ENCODE peak calls at places on chromosomes 3 and 15, in ten cellular contexts. One of them, this sample, is unnamed.

GRCh38 chr15:64825081-64825430 is 391 bp downstream of the PIF1 start:
- DNase-seq in GM04503: no peak
- DNase-seq in activated T-cell treated with anti-CD3 and anti-CD28 coated beads for 48 hours: no peak
- DNase-seq in stimulated activated naive B cell treated with anti-CD40 and anti-IgM and Interleukin-4, amounts not matched to agents 10 μg/mL and 1 μg/mL and 100 μg/mL, for 72 hours: no peak
- DNase-seq in hypothalamus: no peak
- DNase-seq in lung microvascular endothelial cell: peak; percentile 31
- DNase-seq in activated CD8-positive, alpha-beta memory T cell treated with anti-CD3 and anti-CD28 coated beads for 1 hour: no peak
- DNase-seq in prostate gland: no peak
- DNase-seq in choroid plexus epithelial cell: no peak
- DNase-seq in cardiac septum: no peak
- DNase-seq in this sample: no peak

GRCh38 chr3:78338405-78338804 is 1298.5 kb downstream of the ROBO2 start:
- DNase-seq in GM04503: no peak
- DNase-seq in activated T-cell treated with anti-CD3 and anti-CD28 coated beads for 48 hours: no peak
- DNase-seq in stimulated activated naive B cell treated with anti-CD40 and anti-IgM and Interleukin-4, amounts not matched to agents 10 μg/mL and 1 μg/mL and 100 μg/mL, for 72 hours: no peak
- DNase-seq in hypothalamus: no peak
- DNase-seq in lung microvascular endothelial cell: no peak
- DNase-seq in activated CD8-positive, alpha-beta memory T cell treated with anti-CD3 and anti-CD28 coated beads for 1 hour: no peak
- DNase-seq in prostate gland: no peak
- DNase-seq in choroid plexus epithelial cell: no peak
- DNase-seq in cardiac septum: no peak
- DNase-seq in this sample: no peak

GRCh38 chr15:58865420-58865880 is 68.0 kb downstream of the SLTM start:
- DNase-seq in GM04503: no peak
- DNase-seq in activated T-cell treated with anti-CD3 and anti-CD28 coated beads for 48 hours: no peak
- DNase-seq in stimulated activated naive B cell treated with anti-CD40 and anti-IgM and Interleukin-4, amounts not matched to agents 10 μg/mL and 1 μg/mL and 100 μg/mL, for 72 hours: no peak
- DNase-seq in hypothalamus: no peak
- DNase-seq in lung microvascular endothelial cell: no peak
- DNase-seq in activated CD8-positive, alpha-beta memory T cell treated with anti-CD3 and anti-CD28 coated beads for 1 hour: no peak
- DNase-seq in prostate gland: peak; percentile 2
- DNase-seq in choroid plexus epithelial cell: no peak
- DNase-seq in cardiac septum: no peak
- DNase-seq in this sample: no peak

GRCh38 chr3:107983247-107983646 is 107.6 kb downstream of the CD47 start:
- DNase-seq in GM04503: no peak
- DNase-seq in activated T-cell treated with anti-CD3 and anti-CD28 coated beads for 48 hours: no peak
- DNase-seq in stimulated activated naive B cell treated with anti-CD40 and anti-IgM and Interleukin-4, amounts not matched to agents 10 μg/mL and 1 μg/mL and 100 μg/mL, for 72 hours: no peak
- DNase-seq in hypothalamus: no peak
- DNase-seq in lung microvascular endothelial cell: no peak
- DNase-seq in activated CD8-positive, alpha-beta memory T cell treated with anti-CD3 and anti-CD28 coated beads for 1 hour: no peak
- DNase-seq in prostate gland: no peak
- DNase-seq in choroid plexus epithelial cell: no peak
- DNase-seq in cardiac septum: no peak
- DNase-seq in this sample: no peak

GRCh38 chr3:126537730-126538281 is 13.9 kb downstream of the CHST13 start:
- DNase-seq in GM04503: no peak
- DNase-seq in activated T-cell treated with anti-CD3 and anti-CD28 coated beads for 48 hours: no peak
- DNase-seq in stimulated activated naive B cell treated with anti-CD40 and anti-IgM and Interleukin-4, amounts not matched to agents 10 μg/mL and 1 μg/mL and 100 μg/mL, for 72 hours: no peak
- DNase-seq in hypothalamus: no peak
- DNase-seq in lung microvascular endothelial cell: no peak
- DNase-seq in activated CD8-positive, alpha-beta memory T cell treated with anti-CD3 and anti-CD28 coated beads for 1 hour: no peak
- DNase-seq in prostate gland: no peak
- DNase-seq in choroid plexus epithelial cell: no peak
- DNase-seq in cardiac septum: peak; percentile 55
- DNase-seq in this sample: no peak

GRCh38 chr15:60695713-60696522 is 217.0 kb upstream of the ICE2 start:
- DNase-seq in GM04503: no peak
- DNase-seq in activated T-cell treated with anti-CD3 and anti-CD28 coated beads for 48 hours: peak; percentile 77
- DNase-seq in stimulated activated naive B cell treated with anti-CD40 and anti-IgM and Interleukin-4, amounts not matched to agents 10 μg/mL and 1 μg/mL and 100 μg/mL, for 72 hours: peak; percentile 2
- DNase-seq in hypothalamus: no peak
- DNase-seq in lung microvascular endothelial cell: no peak
- DNase-seq in activated CD8-positive, alpha-beta memory T cell treated with anti-CD3 and anti-CD28 coated beads for 1 hour: peak; percentile 17
- DNase-seq in prostate gland: no peak
- DNase-seq in choroid plexus epithelial cell: no peak
- DNase-seq in cardiac septum: no peak
- DNase-seq in this sample: no peak

GRCh38 chr15:80072285-80072684 is 12.8 kb downstream of the ZFAND6 start:
- DNase-seq in GM04503: peak; percentile 87
- DNase-seq in activated T-cell treated with anti-CD3 and anti-CD28 coated beads for 48 hours: no peak
- DNase-seq in stimulated activated naive B cell treated with anti-CD40 and anti-IgM and Interleukin-4, amounts not matched to agents 10 μg/mL and 1 μg/mL and 100 μg/mL, for 72 hours: no peak
- DNase-seq in hypothalamus: no peak
- DNase-seq in lung microvascular endothelial cell: peak; percentile 84
- DNase-seq in activated CD8-positive, alpha-beta memory T cell treated with anti-CD3 and anti-CD28 coated beads for 1 hour: no peak
- DNase-seq in prostate gland: peak; percentile 52
- DNase-seq in choroid plexus epithelial cell: peak; percentile 94
- DNase-seq in cardiac septum: no peak
- DNase-seq in this sample: peak; percentile 94

GRCh38 chr3:156323466-156323865 is 203.1 kb downstream of the KCNAB1 start:
- DNase-seq in GM04503: no peak
- DNase-seq in activated T-cell treated with anti-CD3 and anti-CD28 coated beads for 48 hours: no peak
- DNase-seq in stimulated activated naive B cell treated with anti-CD40 and anti-IgM and Interleukin-4, amounts not matched to agents 10 μg/mL and 1 μg/mL and 100 μg/mL, for 72 hours: no peak
- DNase-seq in hypothalamus: no peak
- DNase-seq in lung microvascular endothelial cell: peak; percentile 85
- DNase-seq in activated CD8-positive, alpha-beta memory T cell treated with anti-CD3 and anti-CD28 coated beads for 1 hour: no peak
- DNase-seq in prostate gland: no peak
- DNase-seq in choroid plexus epithelial cell: peak; percentile 30
- DNase-seq in cardiac septum: no peak
- DNase-seq in this sample: no peak

GRCh38 chr3:57006949-57007419 is 53.5 kb upstream of the SPATA12 start:
- DNase-seq in GM04503: no peak
- DNase-seq in activated T-cell treated with anti-CD3 and anti-CD28 coated beads for 48 hours: no peak
- DNase-seq in stimulated activated naive B cell treated with anti-CD40 and anti-IgM and Interleukin-4, amounts not matched to agents 10 μg/mL and 1 μg/mL and 100 μg/mL, for 72 hours: no peak
- DNase-seq in hypothalamus: no peak
- DNase-seq in lung microvascular endothelial cell: no peak
- DNase-seq in activated CD8-positive, alpha-beta memory T cell treated with anti-CD3 and anti-CD28 coated beads for 1 hour: no peak
- DNase-seq in prostate gland: peak; percentile 86
- DNase-seq in choroid plexus epithelial cell: peak; percentile 47
- DNase-seq in cardiac septum: no peak
- DNase-seq in this sample: no peak

GRCh38 chr3:194184265-194184751 is 48.4 kb downstream of the HES1 start:
- DNase-seq in GM04503: no peak
- DNase-seq in activated T-cell treated with anti-CD3 and anti-CD28 coated beads for 48 hours: no peak
- DNase-seq in stimulated activated naive B cell treated with anti-CD40 and anti-IgM and Interleukin-4, amounts not matched to agents 10 μg/mL and 1 μg/mL and 100 μg/mL, for 72 hours: no peak
- DNase-seq in hypothalamus: no peak
- DNase-seq in lung microvascular endothelial cell: no peak
- DNase-seq in activated CD8-positive, alpha-beta memory T cell treated with anti-CD3 and anti-CD28 coated beads for 1 hour: no peak
- DNase-seq in prostate gland: peak; percentile 37
- DNase-seq in choroid plexus epithelial cell: no peak
- DNase-seq in cardiac septum: no peak
- DNase-seq in this sample: no peak

GRCh38 chr3:179304605-179305004 is 18.2 kb upstream of the ZNF639 start:
- DNase-seq in GM04503: no peak
- DNase-seq in activated T-cell treated with anti-CD3 and anti-CD28 coated beads for 48 hours: no peak
- DNase-seq in stimulated activated naive B cell treated with anti-CD40 and anti-IgM and Interleukin-4, amounts not matched to agents 10 μg/mL and 1 μg/mL and 100 μg/mL, for 72 hours: no peak
- DNase-seq in hypothalamus: no peak
- DNase-seq in lung microvascular endothelial cell: peak; percentile 23
- DNase-seq in activated CD8-positive, alpha-beta memory T cell treated with anti-CD3 and anti-CD28 coated beads for 1 hour: no peak
- DNase-seq in prostate gland: no peak
- DNase-seq in choroid plexus epithelial cell: no peak
- DNase-seq in cardiac septum: no peak
- DNase-seq in this sample: no peak

GRCh38 chr3:39142067-39142466 is 11.3 kb downstream of the CSRNP1 start:
- DNase-seq in GM04503: no peak
- DNase-seq in activated T-cell treated with anti-CD3 and anti-CD28 coated beads for 48 hours: no peak
- DNase-seq in stimulated activated naive B cell treated with anti-CD40 and anti-IgM and Interleukin-4, amounts not matched to agents 10 μg/mL and 1 μg/mL and 100 μg/mL, for 72 hours: no peak
- DNase-seq in hypothalamus: no peak
- DNase-seq in lung microvascular endothelial cell: no peak
- DNase-seq in activated CD8-positive, alpha-beta memory T cell treated with anti-CD3 and anti-CD28 coated beads for 1 hour: no peak
- DNase-seq in prostate gland: peak; percentile 46
- DNase-seq in choroid plexus epithelial cell: no peak
- DNase-seq in cardiac septum: no peak
- DNase-seq in this sample: no peak

GRCh38 chr15:68822818-68823217 is 2.1 kb upstream of the ANP32A start:
- DNase-seq in GM04503: no peak
- DNase-seq in activated T-cell treated with anti-CD3 and anti-CD28 coated beads for 48 hours: no peak
- DNase-seq in stimulated activated naive B cell treated with anti-CD40 and anti-IgM and Interleukin-4, amounts not matched to agents 10 μg/mL and 1 μg/mL and 100 μg/mL, for 72 hours: no peak
- DNase-seq in hypothalamus: no peak
- DNase-seq in lung microvascular endothelial cell: no peak
- DNase-seq in activated CD8-positive, alpha-beta memory T cell treated with anti-CD3 and anti-CD28 coated beads for 1 hour: no peak
- DNase-seq in prostate gland: no peak
- DNase-seq in choroid plexus epithelial cell: no peak
- DNase-seq in cardiac septum: no peak
- DNase-seq in this sample: no peak

GRCh38 chr3:73121684-73122331 is 60.3 kb downstream of the EBLN2 start:
- DNase-seq in GM04503: no peak
- DNase-seq in activated T-cell treated with anti-CD3 and anti-CD28 coated beads for 48 hours: no peak
- DNase-seq in stimulated activated naive B cell treated with anti-CD40 and anti-IgM and Interleukin-4, amounts not matched to agents 10 μg/mL and 1 μg/mL and 100 μg/mL, for 72 hours: no peak
- DNase-seq in hypothalamus: no peak
- DNase-seq in lung microvascular endothelial cell: no peak
- DNase-seq in activated CD8-positive, alpha-beta memory T cell treated with anti-CD3 and anti-CD28 coated beads for 1 hour: no peak
- DNase-seq in prostate gland: no peak
- DNase-seq in choroid plexus epithelial cell: no peak
- DNase-seq in cardiac septum: no peak
- DNase-seq in this sample: no peak

GRCh38 chr3:177256991-177257390 is 59.7 kb upstream of the TBL1XR1 start:
- DNase-seq in GM04503: no peak
- DNase-seq in activated T-cell treated with anti-CD3 and anti-CD28 coated beads for 48 hours: no peak
- DNase-seq in stimulated activated naive B cell treated with anti-CD40 and anti-IgM and Interleukin-4, amounts not matched to agents 10 μg/mL and 1 μg/mL and 100 μg/mL, for 72 hours: no peak
- DNase-seq in hypothalamus: no peak
- DNase-seq in lung microvascular endothelial cell: no peak
- DNase-seq in activated CD8-positive, alpha-beta memory T cell treated with anti-CD3 and anti-CD28 coated beads for 1 hour: no peak
- DNase-seq in prostate gland: no peak
- DNase-seq in choroid plexus epithelial cell: peak; percentile 23
- DNase-seq in cardiac septum: no peak
- DNase-seq in this sample: no peak

GRCh38 chr3:10420745-10421475 is 84.5 kb downstream of the ATP2B2 start:
- DNase-seq in GM04503: no peak
- DNase-seq in activated T-cell treated with anti-CD3 and anti-CD28 coated beads for 48 hours: no peak
- DNase-seq in stimulated activated naive B cell treated with anti-CD40 and anti-IgM and Interleukin-4, amounts not matched to agents 10 μg/mL and 1 μg/mL and 100 μg/mL, for 72 hours: no peak
- DNase-seq in hypothalamus: no peak
- DNase-seq in lung microvascular endothelial cell: no peak
- DNase-seq in activated CD8-positive, alpha-beta memory T cell treated with anti-CD3 and anti-CD28 coated beads for 1 hour: no peak
- DNase-seq in prostate gland: no peak
- DNase-seq in choroid plexus epithelial cell: no peak
- DNase-seq in cardiac septum: no peak
- DNase-seq in this sample: peak; percentile 27

GRCh38 chr3:136862611-136862951 is 573 bp downstream of the NCK1 start:
- DNase-seq in GM04503: no peak
- DNase-seq in activated T-cell treated with anti-CD3 and anti-CD28 coated beads for 48 hours: peak; percentile 23
- DNase-seq in stimulated activated naive B cell treated with anti-CD40 and anti-IgM and Interleukin-4, amounts not matched to agents 10 μg/mL and 1 μg/mL and 100 μg/mL, for 72 hours: no peak
- DNase-seq in hypothalamus: no peak
- DNase-seq in lung microvascular endothelial cell: peak; percentile 67
- DNase-seq in activated CD8-positive, alpha-beta memory T cell treated with anti-CD3 and anti-CD28 coated beads for 1 hour: peak; percentile 3
- DNase-seq in prostate gland: peak; percentile 63
- DNase-seq in choroid plexus epithelial cell: peak; percentile 67
- DNase-seq in cardiac septum: no peak
- DNase-seq in this sample: no peak

GRCh38 chr3:152305075-152305474 is 36.3 kb downstream of the MBNL1 start:
- DNase-seq in GM04503: no peak
- DNase-seq in activated T-cell treated with anti-CD3 and anti-CD28 coated beads for 48 hours: no peak
- DNase-seq in stimulated activated naive B cell treated with anti-CD40 and anti-IgM and Interleukin-4, amounts not matched to agents 10 μg/mL and 1 μg/mL and 100 μg/mL, for 72 hours: no peak
- DNase-seq in hypothalamus: no peak
- DNase-seq in lung microvascular endothelial cell: no peak
- DNase-seq in activated CD8-positive, alpha-beta memory T cell treated with anti-CD3 and anti-CD28 coated beads for 1 hour: no peak
- DNase-seq in prostate gland: no peak
- DNase-seq in choroid plexus epithelial cell: no peak
- DNase-seq in cardiac septum: no peak
- DNase-seq in this sample: no peak

GRCh38 chr3:13783556-13783955 is 96.3 kb downstream of the WNT7A start:
- DNase-seq in GM04503: no peak
- DNase-seq in activated T-cell treated with anti-CD3 and anti-CD28 coated beads for 48 hours: no peak
- DNase-seq in stimulated activated naive B cell treated with anti-CD40 and anti-IgM and Interleukin-4, amounts not matched to agents 10 μg/mL and 1 μg/mL and 100 μg/mL, for 72 hours: no peak
- DNase-seq in hypothalamus: no peak
- DNase-seq in lung microvascular endothelial cell: no peak
- DNase-seq in activated CD8-positive, alpha-beta memory T cell treated with anti-CD3 and anti-CD28 coated beads for 1 hour: no peak
- DNase-seq in prostate gland: no peak
- DNase-seq in choroid plexus epithelial cell: no peak
- DNase-seq in cardiac septum: no peak
- DNase-seq in this sample: no peak

GRCh38 chr3:155465664-155466063 is 172.2 kb upstream of the STRIT1 start:
- DNase-seq in GM04503: no peak
- DNase-seq in activated T-cell treated with anti-CD3 and anti-CD28 coated beads for 48 hours: no peak
- DNase-seq in stimulated activated naive B cell treated with anti-CD40 and anti-IgM and Interleukin-4, amounts not matched to agents 10 μg/mL and 1 μg/mL and 100 μg/mL, for 72 hours: no peak
- DNase-seq in hypothalamus: no peak
- DNase-seq in lung microvascular endothelial cell: no peak
- DNase-seq in activated CD8-positive, alpha-beta memory T cell treated with anti-CD3 and anti-CD28 coated beads for 1 hour: no peak
- DNase-seq in prostate gland: no peak
- DNase-seq in choroid plexus epithelial cell: no peak
- DNase-seq in cardiac septum: no peak
- DNase-seq in this sample: no peak

GRCh38 chr15:74337146-74337545 is 30.3 kb downstream of the CYP11A1 start:
- DNase-seq in GM04503: no peak
- DNase-seq in activated T-cell treated with anti-CD3 and anti-CD28 coated beads for 48 hours: no peak
- DNase-seq in stimulated activated naive B cell treated with anti-CD40 and anti-IgM and Interleukin-4, amounts not matched to agents 10 μg/mL and 1 μg/mL and 100 μg/mL, for 72 hours: no peak
- DNase-seq in hypothalamus: no peak
- DNase-seq in lung microvascular endothelial cell: no peak
- DNase-seq in activated CD8-positive, alpha-beta memory T cell treated with anti-CD3 and anti-CD28 coated beads for 1 hour: no peak
- DNase-seq in prostate gland: no peak
- DNase-seq in choroid plexus epithelial cell: no peak
- DNase-seq in cardiac septum: no peak
- DNase-seq in this sample: no peak

GRCh38 chr3:20310629-20311028 is 124.6 kb upstream of the SGO1 start:
- DNase-seq in GM04503: no peak
- DNase-seq in activated T-cell treated with anti-CD3 and anti-CD28 coated beads for 48 hours: no peak
- DNase-seq in stimulated activated naive B cell treated with anti-CD40 and anti-IgM and Interleukin-4, amounts not matched to agents 10 μg/mL and 1 μg/mL and 100 μg/mL, for 72 hours: no peak
- DNase-seq in hypothalamus: no peak
- DNase-seq in lung microvascular endothelial cell: no peak
- DNase-seq in activated CD8-positive, alpha-beta memory T cell treated with anti-CD3 and anti-CD28 coated beads for 1 hour: no peak
- DNase-seq in prostate gland: no peak
- DNase-seq in choroid plexus epithelial cell: no peak
- DNase-seq in cardiac septum: no peak
- DNase-seq in this sample: no peak

GRCh38 chr3:126378341-126378751 is 16.4 kb upstream of the CFAP100 start:
- DNase-seq in GM04503: no peak
- DNase-seq in activated T-cell treated with anti-CD3 and anti-CD28 coated beads for 48 hours: no peak
- DNase-seq in stimulated activated naive B cell treated with anti-CD40 and anti-IgM and Interleukin-4, amounts not matched to agents 10 μg/mL and 1 μg/mL and 100 μg/mL, for 72 hours: no peak
- DNase-seq in hypothalamus: no peak
- DNase-seq in lung microvascular endothelial cell: no peak
- DNase-seq in activated CD8-positive, alpha-beta memory T cell treated with anti-CD3 and anti-CD28 coated beads for 1 hour: no peak
- DNase-seq in prostate gland: no peak
- DNase-seq in choroid plexus epithelial cell: no peak
- DNase-seq in cardiac septum: no peak
- DNase-seq in this sample: no peak

GRCh38 chr3:10745392-10745791 is 70.6 kb upstream of the SLC6A11 start:
- DNase-seq in GM04503: no peak
- DNase-seq in activated T-cell treated with anti-CD3 and anti-CD28 coated beads for 48 hours: no peak
- DNase-seq in stimulated activated naive B cell treated with anti-CD40 and anti-IgM and Interleukin-4, amounts not matched to agents 10 μg/mL and 1 μg/mL and 100 μg/mL, for 72 hours: no peak
- DNase-seq in hypothalamus: no peak
- DNase-seq in lung microvascular endothelial cell: no peak
- DNase-seq in activated CD8-positive, alpha-beta memory T cell treated with anti-CD3 and anti-CD28 coated beads for 1 hour: no peak
- DNase-seq in prostate gland: no peak
- DNase-seq in choroid plexus epithelial cell: no peak
- DNase-seq in cardiac septum: no peak
- DNase-seq in this sample: no peak

GRCh38 chr3:169695051-169695450 is 31.5 kb upstream of the MECOM start:
- DNase-seq in GM04503: no peak
- DNase-seq in activated T-cell treated with anti-CD3 and anti-CD28 coated beads for 48 hours: no peak
- DNase-seq in stimulated activated naive B cell treated with anti-CD40 and anti-IgM and Interleukin-4, amounts not matched to agents 10 μg/mL and 1 μg/mL and 100 μg/mL, for 72 hours: no peak
- DNase-seq in hypothalamus: no peak
- DNase-seq in lung microvascular endothelial cell: no peak
- DNase-seq in activated CD8-positive, alpha-beta memory T cell treated with anti-CD3 and anti-CD28 coated beads for 1 hour: no peak
- DNase-seq in prostate gland: no peak
- DNase-seq in choroid plexus epithelial cell: peak; percentile 26
- DNase-seq in cardiac septum: no peak
- DNase-seq in this sample: no peak

GRCh38 chr3:42226470-42227425 is 39.2 kb downstream of the CCK start:
- DNase-seq in GM04503: no peak
- DNase-seq in activated T-cell treated with anti-CD3 and anti-CD28 coated beads for 48 hours: no peak
- DNase-seq in stimulated activated naive B cell treated with anti-CD40 and anti-IgM and Interleukin-4, amounts not matched to agents 10 μg/mL and 1 μg/mL and 100 μg/mL, for 72 hours: no peak
- DNase-seq in hypothalamus: no peak
- DNase-seq in lung microvascular endothelial cell: no peak
- DNase-seq in activated CD8-positive, alpha-beta memory T cell treated with anti-CD3 and anti-CD28 coated beads for 1 hour: no peak
- DNase-seq in prostate gland: no peak
- DNase-seq in choroid plexus epithelial cell: no peak
- DNase-seq in cardiac septum: no peak
- DNase-seq in this sample: no peak

GRCh38 chr15:40003491-40003916 is 35.5 kb downstream of the SRP14 start:
- DNase-seq in GM04503: no peak
- DNase-seq in activated T-cell treated with anti-CD3 and anti-CD28 coated beads for 48 hours: no peak
- DNase-seq in stimulated activated naive B cell treated with anti-CD40 and anti-IgM and Interleukin-4, amounts not matched to agents 10 μg/mL and 1 μg/mL and 100 μg/mL, for 72 hours: no peak
- DNase-seq in hypothalamus: no peak
- DNase-seq in lung microvascular endothelial cell: no peak
- DNase-seq in activated CD8-positive, alpha-beta memory T cell treated with anti-CD3 and anti-CD28 coated beads for 1 hour: no peak
- DNase-seq in prostate gland: no peak
- DNase-seq in choroid plexus epithelial cell: no peak
- DNase-seq in cardiac septum: no peak
- DNase-seq in this sample: no peak

GRCh38 chr3:8319935-8320634 is 181.5 kb upstream of the LMCD1 start:
- DNase-seq in GM04503: peak; percentile 59
- DNase-seq in activated T-cell treated with anti-CD3 and anti-CD28 coated beads for 48 hours: no peak
- DNase-seq in stimulated activated naive B cell treated with anti-CD40 and anti-IgM and Interleukin-4, amounts not matched to agents 10 μg/mL and 1 μg/mL and 100 μg/mL, for 72 hours: no peak
- DNase-seq in hypothalamus: no peak
- DNase-seq in lung microvascular endothelial cell: no peak
- DNase-seq in activated CD8-positive, alpha-beta memory T cell treated with anti-CD3 and anti-CD28 coated beads for 1 hour: no peak
- DNase-seq in prostate gland: no peak
- DNase-seq in choroid plexus epithelial cell: peak; percentile 73
- DNase-seq in cardiac septum: no peak
- DNase-seq in this sample: no peak

This sample was measured in cerebellar nuclear complex.